ENCODE peak calls at places on chromosomes 7 and 10, in four cellular contexts. Y, E, W and R are unnamed samples.

GRCh38 chr10:17147884-17148494 is 18.4 kb upstream of the CUBN start:
- DNase-seq in Y (peak; percentile 38), E (no peak), W (peak; percentile 77), R (no peak)

GRCh38 chr10:118362103-118362502 is 20.0 kb upstream of the FAM204A start:
- DNase-seq in Y (no peak), E (no peak), W (no peak), R (no peak)

GRCh38 chr7:81367335-81367801 is 402.5 kb downstream of the HGF start:
- DNase-seq in Y (peak; percentile 6), E (no peak), W (peak; percentile 58), R (peak; percentile 100)

GRCh38 chr7:24831240-24831639 is 74.0 kb upstream of the GSDME start:
- DNase-seq in Y (peak; percentile 68), E (no peak), W (peak; percentile 67), R (peak; percentile 85)

GRCh38 chr7:101598422-101598957 is 30.6 kb downstream of the MYL10 start:
- DNase-seq in Y (no peak), E (no peak), W (no peak), R (no peak)

GRCh38 chr10:48525956-48526355 is 78.9 kb downstream of the ARHGAP22 start:
- DNase-seq in Y (no peak), E (no peak), W (no peak), R (no peak)

GRCh38 chr7:150408393-150409299 is 29.5 kb downstream of the ZNF775 start:
- DNase-seq in Y (no peak), E (no peak), W (no peak), R (no peak)

GRCh38 chr7:44102846-44103565 is 1.1 kb upstream of the AEBP1 start:
- DNase-seq in Y (no peak), E (no peak), W (no peak), R (no peak)

GRCh38 chr10:17882557-17882956 is 69.2 kb upstream of the SLC39A12 start:
- DNase-seq in Y (no peak), E (no peak), W (peak; percentile 89), R (peak; percentile 40)

GRCh38 chr10:70715853-70716795 is 43.8 kb downstream of the ADAMTS14 start:
- DNase-seq in Y (peak; percentile 34), E (no peak), W (peak; percentile 82), R (peak; percentile 46)

GRCh38 chr10:60495357-60495756 is 105.7 kb upstream of the ANK3 start:
- DNase-seq in Y (peak; percentile 28), E (no peak), W (peak; percentile 41), R (peak; percentile 54)

GRCh38 chr10:129963831-129964501 is at the start of gene EBF3:
- DNase-seq in Y (peak; percentile 50), E (no peak), W (no peak), R (peak; percentile 88)

GRCh38 chr7:154965014-154965413 is 37.9 kb downstream of the PAXIP1 start:
- DNase-seq in Y (no peak), E (no peak), W (no peak), R (no peak)

GRCh38 chr10:49362596-49363260 is 33.2 kb downstream of the DRGX start:
- DNase-seq in Y (no peak), E (peak; percentile 18), W (no peak), R (no peak)

GRCh38 chr7:158394936-158395335 is 192.7 kb downstream of the PTPRN2 start:
- DNase-seq in Y (no peak), E (peak; percentile 5), W (no peak), R (no peak)

GRCh38 chr7:135862586-135863361 is 114.2 kb upstream of the FAM180A start:
- DNase-seq in Y (no peak), E (no peak), W (no peak), R (peak; percentile 10)

GRCh38 chr10:58647770-58648169 is 135.1 kb downstream of the BICC1 start:
- DNase-seq in Y (peak; percentile 44), E (no peak), W (no peak), R (peak; percentile 72)

GRCh38 chr7:144384555-144385245 is 18.8 kb downstream of the NOBOX start:
- DNase-seq in Y (no peak), E (no peak), W (no peak), R (no peak)

GRCh38 chr7:34160261-34160752 is 255.0 kb downstream of the BMPER start:
- DNase-seq in Y (peak; percentile 92), E (no peak), W (peak; percentile 44), R (peak; percentile 78)

GRCh38 chr7:22779697-22780096 is 43.0 kb downstream of the TOMM7 start:
- DNase-seq in Y (peak; percentile 22), E (no peak), W (no peak), R (no peak)

GRCh38 chr10:132065491-132066105 is at the start of gene JAKMIP3:
- DNase-seq in Y (peak; percentile 96), E (no peak), W (peak; percentile 88), R (peak; percentile 88)

GRCh38 chr7:151779255-151779654 is 97.7 kb downstream of the PRKAG2 start:
- DNase-seq in Y (no peak), E (no peak), W (no peak), R (no peak)

GRCh38 chr7:73992104-73992562 is 35.8 kb upstream of the ELN start:
- DNase-seq in Y (peak; percentile 78), E (no peak), W (peak; percentile 81), R (peak; percentile 94)

GRCh38 chr7:78073470-78074382 is 275.2 kb downstream of the PHTF2 start:
- DNase-seq in Y (no peak), E (no peak), W (no peak), R (no peak)

GRCh38 chr10:104020020-104020419 is 53.1 kb downstream of the SLK start:
- DNase-seq in Y (no peak), E (no peak), W (no peak), R (no peak)

GRCh38 chr7:107501593-107501992 is 31.7 kb downstream of the GPR22 start:
- DNase-seq in Y (peak; percentile 41), E (peak; percentile 41), W (peak; percentile 60), R (peak; percentile 48)

GRCh38 chr10:89095701-89096391 is 105.2 kb downstream of the FAS start:
- DNase-seq in Y (no peak), E (no peak), W (no peak), R (no peak)

GRCh38 chr7:67618569-67619543 is 622.2 kb downstream of the TYW1 start:
- DNase-seq in Y (no peak), E (no peak), W (no peak), R (no peak)

GRCh38 chr7:51175316-51175991 is 141.2 kb downstream of the COBL start:
- DNase-seq in Y (no peak), E (no peak), W (no peak), R (no peak)

GRCh38 chr7:133290676-133291332 is 37.9 kb downstream of the EXOC4 start:
- DNase-seq in Y (peak; percentile 19), E (no peak), W (no peak), R (peak; percentile 25)

GRCh38 chr7:25149844-25150243 is 24.8 kb upstream of the CYCS start:
- DNase-seq in Y (no peak), E (no peak), W (no peak), R (no peak)

GRCh38 chr7:138843632-138844580 is 45.9 kb upstream of the ATP6V0A4 start:
- DNase-seq in Y (no peak), E (peak; percentile 5), W (no peak), R (peak; percentile 24)

GRCh38 chr10:93752761-93753160 is 5.0 kb upstream of the LGI1 start:
- DNase-seq in Y (peak; percentile 34), E (no peak), W (peak; percentile 22), R (peak; percentile 58)

GRCh38 chr10:96287392-96288105 is 16.2 kb upstream of the BLNK start:
- DNase-seq in Y (no peak), E (peak; percentile 96), W (peak; percentile 2), R (peak; percentile 1)

GRCh38 chr7:151168022-151168786 is 710 bp upstream of the GBX1 start:
- DNase-seq in Y (no peak), E (peak; percentile 17), W (no peak), R (no peak)

DNA sequence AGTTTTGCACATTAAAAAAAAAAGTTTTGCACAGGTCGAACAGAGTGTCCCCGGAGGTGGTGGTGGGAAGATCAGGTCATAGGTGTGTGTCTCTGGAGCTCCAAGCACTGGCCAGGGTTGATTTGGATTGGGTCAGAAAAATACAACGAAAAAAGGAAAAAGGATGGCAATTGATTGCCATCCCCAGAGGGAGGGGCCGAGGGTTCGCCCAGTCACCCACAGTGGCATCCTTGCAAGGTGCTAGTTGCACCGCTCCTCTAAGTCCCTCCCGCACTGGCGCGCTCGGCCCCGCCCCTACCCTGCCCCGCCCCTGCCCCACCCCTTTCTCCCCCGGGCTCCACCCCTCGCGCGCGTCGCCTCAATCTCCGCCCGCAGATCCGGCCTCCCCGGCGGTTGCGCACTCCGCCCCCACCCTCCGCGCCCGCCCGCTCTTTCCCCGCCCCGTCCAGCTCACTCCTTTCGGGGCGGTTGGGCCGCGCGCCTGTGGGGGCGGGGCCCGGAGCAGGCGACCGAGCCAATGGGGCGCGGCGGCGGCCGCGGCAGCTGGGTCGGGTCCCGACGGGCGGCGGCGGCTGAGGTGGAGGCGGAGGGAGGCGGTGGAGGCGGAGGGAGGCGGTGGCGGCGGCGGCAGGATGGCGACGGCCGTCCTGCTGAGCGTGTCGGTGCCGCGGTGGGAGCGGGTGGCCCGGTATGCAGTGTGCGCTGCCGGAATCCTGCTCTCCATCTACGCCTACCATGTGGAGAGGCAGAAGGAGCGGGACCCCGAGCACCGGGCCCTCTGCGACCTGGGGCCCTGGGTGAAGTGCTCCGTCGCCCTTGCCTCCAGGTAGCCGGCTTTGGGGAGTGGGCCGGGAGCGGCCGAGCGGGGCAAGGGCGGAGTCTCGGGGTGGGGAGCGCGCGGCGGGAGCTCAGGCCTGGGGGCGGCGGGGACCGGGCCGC is 31.5 kb upstream of the ERV3-1 start:
- DNase-seq in Y (peak; percentile 88), E (peak; percentile 94), W (peak; percentile 90), R (peak; percentile 84)
- TF ChIP-seq CTCF in Y (no peak), E (peak; percentile 59), W (no peak), R (no peak)

GRCh38 chr7:1513657-1514095 is 9.5 kb upstream of the INTS1 start:
- DNase-seq in Y (no peak), E (no peak), W (no peak), R (peak; percentile 18)

GRCh38 chr7:1511829-1512422 is 7.7 kb upstream of the INTS1 start:
- DNase-seq in Y (no peak), E (no peak), W (no peak), R (no peak)

GRCh38 chr7:1514407-1514806 is 10.2 kb upstream of the INTS1 start:
- DNase-seq in Y (no peak), E (no peak), W (no peak), R (no peak)

GRCh38 chr7:1514993-1515392 is 10.8 kb upstream of the INTS1 start:
- DNase-seq in Y (no peak), E (no peak), W (no peak), R (peak; percentile 28)

GRCh38 chr7:1512781-1513656 is 8.8 kb upstream of the INTS1 start:
- DNase-seq in Y (peak; percentile 41), E (peak; percentile 90), W (peak; percentile 40), R (peak; percentile 61)
- H3K4me3 ChIP-seq in Y (no peak overlapping the region), E (no peak overlapping the region), W (no peak overlapping the region), R (no peak overlapping the region)

GRCh38 chr10:87054373-87055295 is 34.5 kb downstream of the FAM25A start:
- DNase-seq in Y (peak; percentile 85), E (no peak), W (peak; percentile 79), R (peak; percentile 64)
- TF ChIP-seq CTCF in Y (peak; percentile 46), E (no peak), W (peak; percentile 37), R (peak; percentile 51)

DNA sequence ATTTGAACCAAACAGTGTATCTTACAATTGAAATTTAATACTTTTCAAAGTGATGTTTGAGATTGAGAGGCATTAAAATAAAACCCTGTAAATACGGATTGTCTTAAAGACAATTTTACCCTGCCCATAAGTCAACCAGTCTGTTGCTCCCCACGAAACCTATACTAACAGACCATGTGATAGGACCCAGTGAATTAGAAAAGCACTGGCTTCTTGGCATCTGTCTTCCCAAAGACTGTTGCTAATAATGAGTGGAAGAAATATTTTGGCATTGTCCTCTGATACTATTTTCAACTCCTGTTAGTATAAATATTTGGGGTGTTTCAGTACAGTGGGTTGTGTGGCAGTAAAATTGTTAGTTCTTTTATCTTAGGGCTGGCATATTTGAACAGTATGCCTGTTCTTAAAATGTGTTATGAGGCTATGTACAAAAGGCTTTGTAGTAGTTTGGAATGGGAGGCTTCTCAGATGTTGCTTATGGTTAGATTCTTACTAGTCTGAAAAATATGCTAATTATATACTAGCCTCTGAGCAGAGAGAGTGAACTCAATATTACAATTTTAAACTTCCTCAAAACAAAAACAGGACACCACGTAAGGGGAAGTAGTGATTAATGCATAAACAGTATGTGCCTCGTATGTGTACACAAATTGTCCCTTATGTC is 115.1 kb downstream of the ARID5B start:
- DNase-seq in Y (peak; percentile 42), E (peak; percentile 36), W (peak; percentile 24), R (no peak)
- H3K4me3 ChIP-seq in Y (no peak overlapping the region), E (peak overlapping the region; percentile 39), W (no peak overlapping the region), R (no peak overlapping the region)